ENCODE peak calls at places on chromosomes 5 and 9, in six cellular contexts. V is stimulated activated CD8-positive, alpha-beta memory T cell treated with anti-CD3 and anti-CD28 coated beads, Interleukin-12 subunit alpha, Interleukin-12 subunit beta, amount 100 ng/mL, for 1 hour; P is mucosa of gallbladder; G is stimulated activated CD4-positive, alpha-beta T cell treated with anti-CD3 and anti-CD28 coated beads, Interleukin-2, amount 100 ng/mL, for 24 hours; K is stimulated activated naive B cell treated with anti-CD40 and anti-IgM and Interleukin-4, amounts not matched to agents 10 μg/mL and 1 μg/mL and 100 μg/mL, for 72 hours; L is SW480. Q is an unnamed sample.

GRCh38 chr5:155082401-155082800 is 68.8 kb downstream of the KIF4B start:
- DNase-seq in V (no peak), K (no peak), P (no peak), L (peak; percentile 25), G (no peak), Q (peak; percentile 6)

GRCh38 chr5:158380661-158381060 is 521.7 kb upstream of the CLINT1 start:
- DNase-seq in L (no peak), P (no peak), G (no peak), V (no peak), K (no peak), Q (no peak)

GRCh38 chr5:68932830-68933434 is 160.9 kb upstream of the SLC30A5 start:
- DNase-seq in K (no peak), V (no peak), P (no peak), G (peak; percentile 10), L (no peak), Q (no peak)

GRCh38 chr9:87080512-87081225 is 133.4 kb upstream of the GAS1 start:
- DNase-seq in P (no peak), L (peak; percentile 28), K (no peak), V (no peak), G (no peak), Q (no peak)

GRCh38 chr5:176878463-176878862 is 20.7 kb downstream of the HK3 start:
- DNase-seq in V (no peak), L (no peak), K (no peak), P (no peak), G (no peak), Q (no peak)

GRCh38 chr5:178801021-178801420 is 58.7 kb upstream of the ZNF354B start:
- DNase-seq in V (no peak), G (no peak), L (no peak), K (no peak), P (no peak), Q (no peak)

GRCh38 chr5:154288145-154288544 is 97.6 kb downstream of the GALNT10 start:
- DNase-seq in K (no peak), V (no peak), L (no peak), G (no peak), P (peak; percentile 74), Q (no peak)

GRCh38 chr5:14050821-14051220 is 92.3 kb upstream of the TRIO start:
- DNase-seq in K (no peak), L (no peak), G (no peak), V (no peak), P (no peak), Q (no peak)

GRCh38 chr9:123637940-123638634 is 282.1 kb downstream of the CRB2 start:
- DNase-seq in P (no peak), L (peak; percentile 79), G (no peak), K (no peak), V (no peak), Q (no peak)

Q was measured in T1000.